ENCODE peak calls at places on chromosomes 2 and 18, in nine cellular contexts. M is IMR-90, I is tibial artery, P is psoas muscle, L is PC-3, G is left ventricle myocardium inferior, O is cardiac muscle cell, J is A549, K is colonic mucosa. R is an unnamed sample.

GRCh38 chr18:31040982-31041345 is 1.6 kb downstream of the DSC3 start:
- DNase-seq in M (no peak), I (no peak), P (no peak), L (peak), G (no peak), O (peak), J (no peak), K (no peak), R (no peak)

GRCh38 chr2:205733082-205733481 is 50.8 kb downstream of the NRP2 start:
- DNase-seq in M (no peak), I (no peak), P (no peak), L (no peak), G (no peak), O (no peak), J (no peak), K (no peak), R (no peak)

GRCh38 chr18:55869965-55870585 is 282.1 kb upstream of the TCF4 start:
- DNase-seq in M (peak), I (no peak), P (peak), L (peak), G (peak), O (no peak), J (no peak), K (no peak), R (peak)

GRCh38 chr2:158072361-158072760 is 29.3 kb upstream of the UPP2 start:
- DNase-seq in M (no peak), I (no peak), P (no peak), L (no peak), G (no peak), O (no peak), J (no peak), K (no peak), R (no peak)

GRCh38 chr2:11458753-11459152 is 7.2 kb downstream of the E2F6 start:
- DNase-seq in M (no peak), I (no peak), P (no peak), L (no peak), G (no peak), O (peak), J (no peak), K (no peak), R (no peak)

GRCh38 chr2:216765810-216766259 is 70.5 kb upstream of the IGFBP5 start:
- DNase-seq in M (no peak), I (no peak), P (no peak), L (peak), G (peak), O (peak), J (no peak), K (no peak), R (peak)

GRCh38 chr2:3606028-3606369 is 11.1 kb downstream of the COLEC11 start:
- DNase-seq in M (no peak), I (no peak), P (no peak), L (no peak), G (no peak), O (no peak), J (no peak), K (no peak), R (no peak)

GRCh38 chr18:78884502-78884901 is 95.1 kb upstream of the SALL3 start:
- DNase-seq in M (no peak), I (no peak), P (no peak), L (peak), G (no peak), O (no peak), J (no peak), K (no peak), R (no peak)

GRCh38 chr18:23433360-23433759 is 19.7 kb upstream of the RIOK3 start:
- DNase-seq in M (no peak), I (no peak), P (no peak), L (no peak), G (no peak), O (no peak), J (no peak), K (peak), R (no peak)

GRCh38 chr2:37394263-37394662 is 49.8 kb downstream of the QPCT start:
- DNase-seq in M (no peak), I (no peak), P (no peak), L (no peak), G (no peak), O (no peak), J (no peak), K (no peak), R (no peak)

GRCh38 chr2:207126724-207127314 is 38.9 kb downstream of the KLF7 start:
- DNase-seq in M (peak), I (no peak), P (no peak), L (no peak), G (no peak), O (no peak), J (no peak), K (no peak), R (no peak)

GRCh38 chr2:238090887-238091286 is 9.3 kb upstream of the ESPNL start:
- DNase-seq in M (no peak), I (no peak), P (no peak), L (no peak), G (no peak), O (no peak), J (no peak), K (no peak), R (no peak)

GRCh38 chr2:23669413-23670244 is 257.3 kb downstream of the ATAD2B start:
- DNase-seq in M (peak), I (peak), P (peak), L (no peak), G (peak), O (no peak), J (no peak), K (peak), R (peak)

GRCh38 chr2:142041996-142042395 is 88.8 kb downstream of the LRP1B start:
- DNase-seq in M (no peak), I (no peak), P (no peak), L (no peak), G (no peak), O (no peak), J (no peak), K (no peak), R (no peak)
- H3K27ac ChIP-seq in M (no peak), I (no peak), P (no peak), L (no peak), G (no peak), O (no peak), J (no peak), K (no peak), R (no peak)

GRCh38 chr2:239227111-239227581 is 173.7 kb downstream of the HDAC4 start:
- DNase-seq in M (no peak), I (peak), P (peak), L (no peak), G (peak), O (no peak), J (no peak), K (no peak), R (no peak)
- H3K27ac ChIP-seq in M (peak), I (peak), P (peak), L (no peak), G (peak), O (no peak), J (peak), K (peak), R (peak)

GRCh38 chr2:200861617-200862016 is 2.8 kb downstream of the CLK1 start:
- DNase-seq in M (no peak), I (no peak), P (no peak), L (no peak), G (no peak), O (no peak), J (no peak), K (no peak), R (no peak)

GRCh38 chr2:200863655-200864205 is 728 bp downstream of the CLK1 start:
- DNase-seq in M (no peak), I (no peak), P (peak), L (peak), G (no peak), O (peak), J (no peak), K (peak), R (no peak)

GRCh38 chr2:200856806-200857205 is 7.7 kb downstream of the CLK1 start:
- DNase-seq in M (no peak), I (no peak), P (no peak), L (no peak), G (no peak), O (no peak), J (no peak), K (no peak), R (no peak)

GRCh38 chr2:200862532-200863000 is 1.9 kb downstream of the CLK1 start:
- DNase-seq in M (peak), I (no peak), P (no peak), L (peak), G (no peak), O (peak), J (no peak), K (peak), R (no peak)

DNA sequence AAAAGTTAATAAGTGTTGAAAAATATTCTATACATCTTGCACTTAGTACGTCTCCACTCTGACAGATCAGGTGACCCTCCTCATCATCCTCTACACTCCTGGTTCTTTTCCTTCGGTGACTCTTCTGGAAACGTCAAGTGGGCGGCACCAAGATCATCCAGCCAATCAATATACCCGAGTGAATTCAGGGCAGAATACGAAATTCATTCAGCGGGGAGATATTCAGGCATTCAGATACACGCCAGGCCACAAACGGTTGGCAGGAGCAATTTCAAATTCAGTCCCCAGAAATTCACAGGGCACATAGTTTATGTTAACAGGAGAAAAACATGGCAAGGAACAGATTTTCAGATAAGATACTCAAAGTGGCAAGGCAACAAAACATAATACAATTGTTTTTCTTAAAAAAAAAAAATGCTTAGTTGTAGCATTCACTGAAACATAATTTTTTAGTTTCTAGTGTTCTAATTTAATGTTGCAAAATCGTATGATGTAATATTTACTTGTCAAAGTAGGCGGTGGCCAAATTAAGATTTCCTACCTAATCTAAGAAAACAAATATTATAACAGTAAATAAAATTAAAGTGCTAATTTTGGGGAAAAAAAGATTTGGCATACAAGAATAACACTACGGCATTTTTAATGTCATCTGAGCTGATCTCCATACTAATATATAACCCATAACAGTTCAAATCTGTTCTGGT is 4.2 kb downstream of the CLK1 start:
- DNase-seq in M (no peak), I (no peak), P (no peak), L (no peak), G (no peak), O (no peak), J (no peak), K (no peak), R (no peak)
- H3K27ac ChIP-seq in M (no peak), I (peak), P (peak), L (no peak), G (peak), O (peak), J (no peak), K (no peak), R (no peak)

GRCh38 chr2:121472465-121472993 is 58.2 kb upstream of the RNU4ATAC start:
- DNase-seq in M (no peak), I (no peak), P (no peak), L (no peak), G (no peak), O (no peak), J (no peak), K (no peak), R (no peak)

GRCh38 chr2:121471571-121472464 is 58.9 kb upstream of the RNU4ATAC start:
- DNase-seq in M (peak), I (no peak), P (no peak), L (no peak), G (no peak), O (no peak), J (no peak), K (no peak), R (no peak)

GRCh38 chr2:121475811-121476571 is 54.7 kb upstream of the RNU4ATAC start:
- DNase-seq in M (peak), I (no peak), P (no peak), L (peak), G (no peak), O (no peak), J (no peak), K (no peak), R (no peak)

GRCh38 chr2:121470917-121471316 is 59.8 kb upstream of the RNU4ATAC start:
- DNase-seq in M (no peak), I (no peak), P (no peak), L (no peak), G (no peak), O (no peak), J (no peak), K (no peak), R (no peak)

GRCh38 chr2:121473502-121473901 is 57.2 kb upstream of the RNU4ATAC start:
- DNase-seq in M (no peak), I (no peak), P (no peak), L (no peak), G (no peak), O (no peak), J (no peak), K (no peak), R (no peak)
- H3K27ac ChIP-seq in M (no peak), I (no peak), P (no peak), L (no peak), G (no peak), O (no peak), J (no peak), K (no peak), R (no peak)

GRCh38 chr18:26457611-26458350 is 90.6 kb downstream of the KCTD1 start:
- DNase-seq in M (no peak), I (no peak), P (no peak), L (no peak), G (no peak), O (peak), J (no peak), K (no peak), R (no peak)

GRCh38 chr18:26459884-26460283 is 88.5 kb downstream of the KCTD1 start:
- DNase-seq in M (no peak), I (no peak), P (no peak), L (no peak), G (no peak), O (no peak), J (no peak), K (no peak), R (no peak)

GRCh38 chr18:26459340-26459739 is 89.0 kb downstream of the KCTD1 start:
- DNase-seq in M (no peak), I (no peak), P (no peak), L (no peak), G (no peak), O (no peak), J (no peak), K (no peak), R (no peak)

GRCh38 chr18:26457195-26457594 is 91.2 kb downstream of the KCTD1 start:
- DNase-seq in M (no peak), I (no peak), P (no peak), L (no peak), G (no peak), O (no peak), J (no peak), K (no peak), R (no peak)

GRCh38 chr18:26458526-26459232 is 89.7 kb downstream of the KCTD1 start:
- DNase-seq in M (peak), I (no peak), P (no peak), L (peak), G (no peak), O (no peak), J (no peak), K (no peak), R (no peak)
- H3K27ac ChIP-seq in M (no peak), I (no peak), P (no peak), L (peak), G (peak), O (no peak), J (peak), K (no peak), R (no peak)